ENCODE peak calls at places on chromosomes 3 and 15, in five cellular contexts. One of them, this sample, is unnamed.

GRCh38 chr3:153028336-153028735 is 133.7 kb upstream of the RAP2B start:
- DNase-seq in cardiac fibroblast: peak
- DNase-seq in activated T-helper 1 cell treated with anti-CD3 and anti-CD28 coated beads, Interleukin-12 subunit alpha, Interleukin-12 subunit beta, Interleukin-2, Interleukin-4 antibody, amounts not matched to agents 30 ng/mL and 10 ng/mL and 1 ng/mL, durations not matched to agents 14 hours and 24 hours and 36 hours: no peak
- DNase-seq in Caco-2: no peak
- DNase-seq in cardiac septum: no peak
- DNase-seq in this sample: no peak

GRCh38 chr3:127458698-127459097 is 131.8 kb downstream of the TPRA1 start:
- DNase-seq in cardiac fibroblast: no peak
- DNase-seq in activated T-helper 1 cell treated with anti-CD3 and anti-CD28 coated beads, Interleukin-12 subunit alpha, Interleukin-12 subunit beta, Interleukin-2, Interleukin-4 antibody, amounts not matched to agents 30 ng/mL and 10 ng/mL and 1 ng/mL, durations not matched to agents 14 hours and 24 hours and 36 hours: no peak
- DNase-seq in Caco-2: peak
- DNase-seq in cardiac septum: no peak
- DNase-seq in this sample: no peak

GRCh38 chr15:63999177-63999576 is 47.1 kb downstream of the DAPK2 start:
- DNase-seq in cardiac fibroblast: no peak
- DNase-seq in activated T-helper 1 cell treated with anti-CD3 and anti-CD28 coated beads, Interleukin-12 subunit alpha, Interleukin-12 subunit beta, Interleukin-2, Interleukin-4 antibody, amounts not matched to agents 30 ng/mL and 10 ng/mL and 1 ng/mL, durations not matched to agents 14 hours and 24 hours and 36 hours: no peak
- DNase-seq in Caco-2: no peak
- DNase-seq in cardiac septum: no peak
- DNase-seq in this sample: no peak

GRCh38 chr3:149969110-149969944 is 1.4 kb downstream of the PFN2 start:
- DNase-seq in cardiac fibroblast: peak
- DNase-seq in activated T-helper 1 cell treated with anti-CD3 and anti-CD28 coated beads, Interleukin-12 subunit alpha, Interleukin-12 subunit beta, Interleukin-2, Interleukin-4 antibody, amounts not matched to agents 30 ng/mL and 10 ng/mL and 1 ng/mL, durations not matched to agents 14 hours and 24 hours and 36 hours: no peak
- DNase-seq in Caco-2: peak
- DNase-seq in cardiac septum: no peak
- DNase-seq in this sample: peak

GRCh38 chr15:41894791-41895463 is 1.1 kb upstream of the SPTBN5 start:
- DNase-seq in cardiac fibroblast: peak
- DNase-seq in activated T-helper 1 cell treated with anti-CD3 and anti-CD28 coated beads, Interleukin-12 subunit alpha, Interleukin-12 subunit beta, Interleukin-2, Interleukin-4 antibody, amounts not matched to agents 30 ng/mL and 10 ng/mL and 1 ng/mL, durations not matched to agents 14 hours and 24 hours and 36 hours: peak
- DNase-seq in Caco-2: no peak
- DNase-seq in cardiac septum: peak
- DNase-seq in this sample: no peak

GRCh38 chr3:13296662-13297061 is 123.5 kb downstream of the NUP210 start:
- DNase-seq in cardiac fibroblast: no peak
- DNase-seq in activated T-helper 1 cell treated with anti-CD3 and anti-CD28 coated beads, Interleukin-12 subunit alpha, Interleukin-12 subunit beta, Interleukin-2, Interleukin-4 antibody, amounts not matched to agents 30 ng/mL and 10 ng/mL and 1 ng/mL, durations not matched to agents 14 hours and 24 hours and 36 hours: no peak
- DNase-seq in Caco-2: no peak
- DNase-seq in cardiac septum: no peak
- DNase-seq in this sample: no peak

GRCh38 chr15:61996056-61996635 is 64.1 kb downstream of the VPS13C start:
- DNase-seq in cardiac fibroblast: no peak
- DNase-seq in activated T-helper 1 cell treated with anti-CD3 and anti-CD28 coated beads, Interleukin-12 subunit alpha, Interleukin-12 subunit beta, Interleukin-2, Interleukin-4 antibody, amounts not matched to agents 30 ng/mL and 10 ng/mL and 1 ng/mL, durations not matched to agents 14 hours and 24 hours and 36 hours: no peak
- DNase-seq in Caco-2: no peak
- DNase-seq in cardiac septum: no peak
- DNase-seq in this sample: no peak

GRCh38 chr3:192033246-192033645 is 572.3 kb downstream of the PYDC2 start:
- DNase-seq in cardiac fibroblast: no peak
- DNase-seq in activated T-helper 1 cell treated with anti-CD3 and anti-CD28 coated beads, Interleukin-12 subunit alpha, Interleukin-12 subunit beta, Interleukin-2, Interleukin-4 antibody, amounts not matched to agents 30 ng/mL and 10 ng/mL and 1 ng/mL, durations not matched to agents 14 hours and 24 hours and 36 hours: no peak
- DNase-seq in Caco-2: no peak
- DNase-seq in cardiac septum: no peak
- DNase-seq in this sample: no peak

GRCh38 chr3:8702560-8702959 is 31.0 kb upstream of the CAV3 start:
- DNase-seq in cardiac fibroblast: no peak
- DNase-seq in activated T-helper 1 cell treated with anti-CD3 and anti-CD28 coated beads, Interleukin-12 subunit alpha, Interleukin-12 subunit beta, Interleukin-2, Interleukin-4 antibody, amounts not matched to agents 30 ng/mL and 10 ng/mL and 1 ng/mL, durations not matched to agents 14 hours and 24 hours and 36 hours: no peak
- DNase-seq in Caco-2: no peak
- DNase-seq in cardiac septum: no peak
- DNase-seq in this sample: no peak

GRCh38 chr3:56620371-56620770 is 62.7 kb downstream of the TASOR start:
- DNase-seq in cardiac fibroblast: peak
- DNase-seq in activated T-helper 1 cell treated with anti-CD3 and anti-CD28 coated beads, Interleukin-12 subunit alpha, Interleukin-12 subunit beta, Interleukin-2, Interleukin-4 antibody, amounts not matched to agents 30 ng/mL and 10 ng/mL and 1 ng/mL, durations not matched to agents 14 hours and 24 hours and 36 hours: no peak
- DNase-seq in Caco-2: no peak
- DNase-seq in cardiac septum: no peak
- DNase-seq in this sample: no peak

This sample was measured in caudate nucleus.